ENCODE peak calls at places on chromosomes 12 and 14, in four cellular contexts. X is naive thymus-derived CD4-positive, alpha-beta T cell; Q is osteoblast; J is tibial nerve. I is an unnamed sample.

GRCh38 chr14:51087024-51087423 is 7.9 kb downstream of the TRIM9 start:
- DNase-seq in X (no peak), Q (no peak), J (no peak), I (no peak)

GRCh38 chr14:59333668-59334067 is 131.5 kb downstream of the GPR135 start:
- DNase-seq in X (no peak), Q (no peak), J (no peak), I (no peak)

GRCh38 chr14:39665084-39665483 is 232.9 kb upstream of the FBXO33 start:
- DNase-seq in X (no peak), Q (no peak), J (no peak), I (no peak)

GRCh38 chr12:124481772-124482566 is 85.4 kb downstream of the NCOR2 start:
- DNase-seq in X (no peak), Q (no peak), J (no peak), I (no peak)

GRCh38 chr12:80868576-80868975 is 69.2 kb downstream of the LIN7A start:
- DNase-seq in X (no peak), Q (no peak), J (no peak), I (no peak)

GRCh38 chr14:26808407-26808806 is 210.6 kb upstream of the NOVA1 start:
- DNase-seq in X (no peak), Q (peak; percentile 3), J (no peak), I (no peak)

GRCh38 chr12:100672075-100672592 is 98.7 kb downstream of the GAS2L3 start:
- DNase-seq in X (no peak), Q (peak; percentile 39), J (no peak), I (peak; percentile 52)

GRCh38 chr12:113418213-113418879 is 3.8 kb upstream of the SDSL start:
- DNase-seq in X (no peak), Q (peak; percentile 74), J (no peak), I (no peak)

GRCh38 chr12:110224379-110225304 is 56.4 kb upstream of the ATP2A2 start:
- DNase-seq in X (no peak), Q (peak; percentile 5), J (no peak), I (no peak)

GRCh38 chr14:64786296-64787149 is 82.3 kb downstream of the PLEKHG3 start:
- DNase-seq in X (no peak), Q (no peak), J (no peak), I (no peak)

GRCh38 chr14:103703433-103704385 is 11.5 kb downstream of the XRCC3 start:
- DNase-seq in X (no peak), Q (no peak), J (no peak), I (no peak)

DNA sequence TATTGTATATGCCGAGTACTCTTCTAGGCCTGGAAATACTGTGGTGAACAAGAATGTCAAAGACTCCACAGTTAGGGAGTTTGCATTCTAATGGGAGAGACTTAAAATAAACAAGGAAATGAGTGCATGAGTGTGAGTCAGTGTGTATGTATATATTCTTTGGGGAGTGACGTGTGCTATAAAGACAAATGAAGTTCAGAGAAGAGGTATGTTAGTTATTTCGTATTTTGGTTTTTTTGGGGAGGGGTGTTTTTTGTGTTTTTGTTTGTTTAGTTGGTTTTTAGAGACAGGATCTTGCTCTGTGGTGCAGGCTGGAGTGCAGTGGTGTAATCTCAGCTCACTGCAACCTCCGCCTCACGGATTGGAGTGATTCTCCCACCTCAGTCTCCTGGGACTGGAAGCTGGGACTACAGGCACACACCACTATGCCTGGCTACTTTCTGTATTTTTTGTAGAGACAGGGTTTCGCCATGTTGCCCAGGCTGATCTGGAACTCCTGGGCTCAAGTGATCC is 74.3 kb downstream of the SRGAP1 start:
- DNase-seq in X (no peak), Q (peak; percentile 65), J (no peak), I (no peak)
- H3K4me1 ChIP-seq in X (no peaks in the 10 kb centered on the region), Q (peaks cover 62% of the 10 kb centered on the region), J (peaks cover 32% of the 10 kb centered on the region), I (no peaks in the 10 kb centered on the region)

GRCh38 chr12:69024413-69024812 is 91.4 kb upstream of the CPM start:
- DNase-seq in X (no peak), Q (peak; percentile 26), J (no peak), I (no peak)

GRCh38 chr12:69022674-69023073 is 89.7 kb upstream of the CPM start:
- DNase-seq in X (no peak), Q (no peak), J (no peak), I (no peak)

GRCh38 chr12:69026341-69026740 is 93.4 kb upstream of the CPM start:
- DNase-seq in X (no peak), Q (no peak), J (no peak), I (no peak)

GRCh38 chr12:69023840-69024239 is 90.9 kb upstream of the CPM start:
- DNase-seq in X (no peak), Q (no peak), J (no peak), I (no peak)

DNA sequence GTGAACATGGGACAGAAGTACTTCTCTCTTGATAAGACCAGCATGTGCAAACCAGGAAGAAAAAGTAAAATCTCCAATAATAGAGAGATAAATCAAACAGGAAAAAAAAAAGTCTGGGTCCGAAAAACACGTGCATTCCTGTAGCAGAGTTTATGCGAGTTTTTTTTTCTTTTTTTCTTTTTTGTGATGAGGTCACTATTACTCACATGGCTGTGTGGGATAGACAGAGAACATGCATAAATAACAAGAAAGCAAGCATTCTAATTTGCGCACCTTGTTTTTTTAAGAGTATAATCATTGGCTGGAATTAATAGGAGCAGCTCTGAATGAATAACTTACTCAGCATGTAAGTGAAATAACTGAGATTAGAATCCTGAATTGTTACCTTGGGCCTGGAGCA is 91.9 kb upstream of the CPM start:
- DNase-seq in X (no peak), Q (no peak), J (no peak), I (no peak)
- H3K4me3 ChIP-seq in X (no peak overlapping the region), Q (peak overlapping the region; percentile 49), J (no peak overlapping the region), I (no peak overlapping the region)

GRCh38 chr12:46209914-46210834 is 58.7 kb downstream of the SLC38A1 start:
- DNase-seq in X (peak; percentile 73), Q (no peak), J (no peak), I (peak; percentile 37)
- H3K4me1 ChIP-seq in X (peaks cover 72% of the 10 kb centered on the region), Q (no peaks in the 10 kb centered on the region), J (peaks cover 3% of the 10 kb centered on the region), I (peaks cover 11% of the 10 kb centered on the region)

DNA sequence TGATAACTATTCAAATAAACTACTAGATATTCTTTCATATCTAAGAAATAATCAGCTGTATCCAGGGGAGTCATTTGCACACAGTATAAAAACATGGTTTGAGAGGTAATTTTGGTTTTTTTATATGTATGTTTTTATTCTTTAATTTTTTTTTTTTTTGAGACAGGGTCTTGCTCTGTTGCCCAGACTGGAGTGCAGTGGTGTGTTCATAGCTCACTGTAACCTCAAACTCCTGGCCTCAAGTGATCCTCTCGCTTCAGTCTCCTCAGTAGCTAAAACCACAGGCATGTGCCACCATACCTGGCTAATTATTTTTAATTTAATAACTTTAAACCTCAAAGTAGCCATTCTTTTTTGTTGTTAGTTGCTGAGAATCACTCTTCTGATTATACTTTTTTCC is 1.8 kb downstream of the PRORP start:
- DNase-seq in X (no peak), Q (no peak), J (no peak), I (no peak)
- H3K4me3 ChIP-seq in X (no peak overlapping the region), Q (no peak overlapping the region), J (no peak overlapping the region), I (no peak overlapping the region)

DNA sequence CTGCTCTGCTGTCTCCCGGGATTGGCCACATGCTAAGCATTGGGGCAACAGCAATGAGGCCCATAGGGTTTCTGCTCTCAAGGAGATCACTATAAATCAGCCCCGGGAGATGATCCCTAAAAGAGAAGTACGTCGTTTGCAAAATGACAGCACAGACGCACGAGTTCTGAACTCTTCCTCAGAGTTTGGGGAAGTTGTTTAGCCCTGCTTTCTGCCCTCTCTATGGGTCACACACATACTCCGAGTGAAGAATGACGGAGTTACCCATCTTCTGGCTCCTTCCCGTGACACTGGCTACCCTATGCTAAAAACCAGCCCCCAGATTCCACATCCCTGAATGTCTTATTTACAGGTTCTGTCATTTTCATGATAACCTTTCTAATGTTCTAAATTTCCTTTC is 258.0 kb upstream of the PLEKHG7 start:
- DNase-seq in X (no peak), Q (no peak), J (no peak), I (no peak)
- H3K4me1 ChIP-seq in X (peaks cover 12% of the 10 kb centered on the region), Q (peaks cover under 1% of the 10 kb centered on the region), J (peaks cover 9% of the 10 kb centered on the region), I (peaks cover 13% of the 10 kb centered on the region)

DNA sequence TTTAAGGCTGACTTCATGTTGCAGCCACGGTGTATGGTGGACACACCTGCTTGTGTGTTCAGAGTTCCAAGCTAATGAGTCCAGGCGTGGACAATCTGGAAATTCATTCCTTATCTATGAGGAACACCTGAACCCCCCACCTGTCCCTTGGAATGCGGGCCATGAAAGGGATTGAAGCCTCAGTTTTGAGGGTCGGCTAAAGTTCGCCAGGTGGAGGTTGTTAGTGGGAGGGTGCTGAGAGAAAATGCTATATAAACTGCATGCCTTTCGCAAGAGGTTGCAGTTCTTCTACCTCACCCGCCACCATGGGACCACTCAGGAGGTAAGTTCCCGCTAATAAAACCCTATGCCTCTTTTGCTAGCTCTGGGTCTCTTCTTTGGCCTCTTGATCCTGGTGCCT is 348.0 kb downstream of the BCL11B start:
- DNase-seq in X (no peak), Q (no peak), J (no peak), I (no peak)
- H3K4me3 ChIP-seq in X (no peak overlapping the region), Q (no peak overlapping the region), J (no peak overlapping the region), I (no peak overlapping the region)

GRCh38 chr12:54337280-54337842 is 12.4 kb downstream of the COPZ1 start:
- DNase-seq in X (no peak), Q (no peak), J (no peak), I (no peak)
- H3K4me1 ChIP-seq in X (peaks cover 13% of the 10 kb centered on the region), Q (peaks cover 34% of the 10 kb centered on the region), J (peaks cover 11% of the 10 kb centered on the region), I (peaks cover 39% of the 10 kb centered on the region)

GRCh38 chr12:120194534-120195395 is at the start of gene GCN1:
- DNase-seq in X (peak; percentile 89), Q (peak; percentile 94), J (peak; percentile 64), I (peak; percentile 88)

GRCh38 chr12:120194226-120194533 is 335 bp downstream of the GCN1 start:
- DNase-seq in X (peak; percentile 10), Q (no peak), J (no peak), I (no peak)

GRCh38 chr12:120186654-120187053 is 7.9 kb downstream of the GCN1 start:
- DNase-seq in X (no peak), Q (no peak), J (no peak), I (no peak)

GRCh38 chr12:120190386-120190785 is 4.1 kb downstream of the GCN1 start:
- DNase-seq in X (no peak), Q (no peak), J (no peak), I (no peak)

GRCh38 chr12:120190985-120191480 is 3.5 kb downstream of the GCN1 start:
- DNase-seq in X (no peak), Q (no peak), J (no peak), I (no peak)
- H3K4me3 ChIP-seq in X (no peak overlapping the region), Q (no peak overlapping the region), J (no peak overlapping the region), I (no peak overlapping the region)

GRCh38 chr12:19706936-19707335 is 267.6 kb downstream of the AEBP2 start:
- DNase-seq in X (no peak), Q (no peak), J (no peak), I (no peak)
- H3K4me1 ChIP-seq in X (no peaks in the 10 kb centered on the region), Q (peaks cover 18% of the 10 kb centered on the region), J (no peaks in the 10 kb centered on the region), I (no peaks in the 10 kb centered on the region)